ENCODE peak calls at places on chromosomes 1 and 21, in six cellular contexts. B is IMR-90, Q is H9, V is neuronal stem cell, D is mesenchymal stem cell, F is trophoblast cell. O is an unnamed sample.

GRCh38 chr1:47830021-47830420 is 167.2 kb downstream of the TRABD2B start:
- DNase-seq in B (no peak), Q (no peak), F (no peak), D (no peak), V (no peak), O (no peak)

GRCh38 chr1:42206164-42206563 is 41.6 kb upstream of the GUCA2A start:
- DNase-seq in D (no peak), F (peak), V (no peak), B (no peak), Q (no peak), O (no peak)

GRCh38 chr1:161119379-161120061 is 1.6 kb downstream of the NIT1 start:
- DNase-seq in Q (peak), D (peak), V (no peak), F (peak), B (peak), O (no peak)

GRCh38 chr1:49435291-49435690 is 588.5 kb downstream of the AGBL4 start:
- DNase-seq in B (no peak), V (no peak), D (no peak), F (no peak), Q (no peak), O (no peak)

GRCh38 chr1:52593495-52593894 is 8.7 kb upstream of the GPX7 start:
- DNase-seq in F (no peak), V (no peak), Q (no peak), D (no peak), B (peak), O (no peak)

GRCh38 chr1:25758466-25759070 is 41.4 kb upstream of the SELENON start:
- DNase-seq in V (no peak), B (no peak), F (no peak), D (no peak), Q (no peak), O (no peak)

GRCh38 chr21:27189870-27190269 is 223.0 kb upstream of the ADAMTS5 start:
- DNase-seq in D (no peak), F (no peak), Q (no peak), V (no peak), B (no peak), O (no peak)

GRCh38 chr1:164256456-164256855 is 302.5 kb upstream of the PBX1 start:
- DNase-seq in B (no peak), F (no peak), Q (no peak), D (no peak), V (no peak), O (no peak)

GRCh38 chr1:61851849-61852692 is 109.8 kb downstream of the PATJ start:
- DNase-seq in V (peak), B (peak), Q (no peak), D (peak), F (peak), O (no peak)

GRCh38 chr1:227886993-227887696 is 60.6 kb downstream of the WNT9A start:
- DNase-seq in V (peak), D (peak), Q (peak), B (peak), F (no peak), O (peak)

GRCh38 chr1:79815115-79815514 is 808.6 kb upstream of the ADGRL4 start:
- DNase-seq in D (no peak), Q (no peak), B (no peak), V (no peak), F (no peak), O (no peak)

GRCh38 chr21:43759651-43760050 is 16.5 kb downstream of the CSTB start:
- DNase-seq in Q (no peak), F (no peak), D (no peak), B (no peak), V (no peak), O (no peak)

GRCh38 chr21:33255404-33255803 is 10.8 kb upstream of the IL10RB start:
- DNase-seq in F (no peak), B (no peak), V (no peak), Q (no peak), D (no peak), O (no peak)

GRCh38 chr1:159953866-159954515 is at the start of gene SLAMF9:
- DNase-seq in V (no peak), Q (peak), D (peak), F (no peak), B (peak), O (no peak)

GRCh38 chr1:201461193-201461657 is 7.8 kb downstream of the PHLDA3 start:
- DNase-seq in D (peak), V (no peak), F (peak), B (peak), Q (no peak), O (no peak)

GRCh38 chr1:204190212-204191211 is 5.8 kb downstream of the KISS1 start:
- DNase-seq in D (peak), B (peak), V (no peak), Q (peak), F (peak), O (peak)

GRCh38 chr1:203597386-203598040 is 29.1 kb upstream of the ATP2B4 start:
- DNase-seq in D (no peak), B (no peak), F (no peak), V (no peak), Q (no peak), O (no peak)

GRCh38 chr1:69766431-69766830 is 198.7 kb downstream of the LRRC7 start:
- DNase-seq in V (no peak), F (no peak), D (no peak), B (no peak), Q (no peak), O (no peak)

GRCh38 chr1:43878854-43879253 is 54.7 kb upstream of the ARTN start:
- DNase-seq in B (no peak), V (no peak), Q (no peak), D (no peak), F (no peak), O (no peak)

GRCh38 chr1:43286533-43286932 is 1.2 kb upstream of the C1orf210 start:
- DNase-seq in B (no peak), D (no peak), F (no peak), V (no peak), Q (no peak), O (no peak)

GRCh38 chr1:229379901-229380300 is 37.1 kb upstream of the CCSAP start:
- DNase-seq in V (no peak), B (no peak), D (no peak), Q (no peak), F (no peak), O (no peak)

GRCh38 chr1:8956461-8957349 is 11.0 kb downstream of the CA6 start:
- DNase-seq in V (no peak), F (no peak), D (no peak), B (no peak), Q (no peak), O (no peak)

GRCh38 chr1:35408925-35409324 is 140.4 kb downstream of the ZMYM4 start:
- DNase-seq in D (no peak), V (no peak), F (no peak), B (no peak), Q (no peak), O (no peak)

GRCh38 chr1:35406103-35406502 is 137.6 kb downstream of the ZMYM4 start:
- DNase-seq in D (no peak), F (no peak), V (no peak), Q (no peak), B (peak), O (no peak)

DNA sequence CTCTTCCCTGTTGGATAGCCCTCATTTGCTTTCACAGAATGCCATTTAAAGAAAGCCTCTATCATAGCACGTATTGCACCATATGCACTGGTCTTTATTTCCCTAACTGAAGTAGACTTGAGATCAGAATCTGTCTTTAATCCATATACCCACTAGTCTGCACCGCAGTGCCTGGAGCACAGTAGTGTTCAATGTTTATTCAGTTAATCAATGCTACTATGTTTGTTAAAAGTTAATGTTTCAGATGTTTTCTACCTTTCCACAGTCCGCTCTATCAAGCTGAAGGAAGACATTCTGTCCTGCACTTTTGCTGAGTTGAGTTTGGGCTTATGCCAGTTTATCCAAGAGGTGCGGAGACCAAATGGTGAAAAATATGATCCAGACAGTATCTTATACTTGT is 139.2 kb downstream of the ZMYM4 start:
- DNase-seq in Q (no peak), D (no peak), V (no peak), F (no peak), B (no peak), O (no peak)
- H3K14ac ChIP-seq in Q (no peak), D (no peak), V (no peak), F (no peak), B (no peak), O (no peak)

DNA sequence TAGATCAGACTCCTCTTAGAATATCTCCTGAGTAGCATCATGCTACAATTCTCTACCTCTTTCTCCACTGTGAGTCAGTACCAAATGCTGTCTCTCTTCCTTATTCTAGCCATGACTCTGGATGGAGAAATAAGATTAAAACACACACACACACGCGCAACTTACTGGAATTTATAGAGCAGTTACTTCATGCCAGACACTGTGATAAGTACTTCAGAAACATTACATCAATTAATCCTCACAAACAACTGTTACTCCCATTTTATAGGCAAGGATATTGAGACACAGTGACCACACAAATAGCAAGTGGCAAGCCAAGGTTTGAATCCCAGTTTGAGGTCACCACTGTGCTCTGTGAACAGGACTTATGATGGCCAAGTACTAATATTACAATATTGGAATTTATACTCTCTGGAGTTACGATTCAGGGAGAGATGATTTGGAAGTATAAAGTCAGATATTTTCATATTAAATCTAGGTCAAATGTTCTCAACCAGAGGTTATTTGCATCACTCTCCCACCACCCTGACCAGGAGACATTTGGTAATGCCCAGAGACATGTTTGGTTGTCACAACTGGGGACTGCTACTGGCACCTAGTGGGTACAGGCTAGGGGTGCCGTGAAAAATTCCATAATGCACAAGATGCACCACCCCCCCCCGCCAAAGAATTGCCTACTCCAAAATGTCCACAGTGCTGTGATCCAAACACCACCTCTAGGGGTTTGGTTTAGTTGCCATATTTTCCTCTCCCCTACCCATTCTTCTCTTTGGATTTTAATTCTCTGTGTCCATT is 221.6 kb downstream of the LTN1 start:
- DNase-seq in F (no peak), B (peak), V (no peak), Q (no peak), D (peak), O (no peak)
- H3K14ac ChIP-seq in F (no peak), B (peak), V (no peak), Q (no peak), D (no peak), O (no peak)

DNA sequence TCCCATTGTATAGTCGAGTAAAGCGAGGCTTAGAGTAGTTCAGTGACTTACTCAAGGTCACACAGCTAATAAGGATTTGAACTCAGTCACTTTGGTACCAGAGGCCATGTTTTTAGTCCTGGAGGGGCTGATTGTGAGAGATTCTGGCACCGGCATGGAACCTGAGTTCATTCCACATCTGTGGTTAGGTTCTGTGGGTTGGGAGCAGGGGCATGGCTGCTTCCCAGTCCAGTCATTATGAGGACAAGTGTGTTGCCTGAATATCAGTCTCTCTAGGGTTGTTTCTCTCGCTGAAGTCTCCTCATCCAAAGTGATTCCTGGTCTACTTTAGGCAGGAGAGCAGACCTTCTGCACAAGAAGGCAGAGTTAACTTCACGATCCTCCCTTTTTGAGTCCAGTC is 90.6 kb downstream of the C1orf94 start:
- DNase-seq in F (no peak), D (no peak), Q (no peak), B (no peak), V (no peak), O (no peak)
- H3K14ac ChIP-seq in F (no peak), D (no peak), Q (no peak), B (no peak), V (no peak), O (no peak)

GRCh38 chr1:7225711-7226505 is 440.7 kb downstream of the CAMTA1 start:
- DNase-seq in B (no peak), Q (no peak), V (no peak), D (no peak), F (no peak), O (no peak)

GRCh38 chr1:7222616-7223015 is 437.4 kb downstream of the CAMTA1 start:
- DNase-seq in F (no peak), D (no peak), B (no peak), Q (no peak), V (no peak), O (no peak)

GRCh38 chr1:7223334-7224080 is 438.3 kb downstream of the CAMTA1 start:
- DNase-seq in F (no peak), Q (no peak), D (peak), B (peak), V (no peak), O (no peak)

GRCh38 chr1:7224644-7225043 is 439.4 kb downstream of the CAMTA1 start:
- DNase-seq in Q (peak), V (no peak), B (no peak), F (no peak), D (peak), O (no peak)

GRCh38 chr1:7224081-7224534 is 438.9 kb downstream of the CAMTA1 start:
- DNase-seq in B (no peak), F (no peak), V (no peak), D (no peak), Q (no peak), O (no peak)
- H3K14ac ChIP-seq in B (peak), F (no peak), V (no peak), D (no peak), Q (no peak), O (no peak)

GRCh38 chr21:7916329-7917303 is 2604.8 kb upstream of the TPTE start:
- DNase-seq in Q (no peak), V (no peak), F (no peak), D (no peak), B (no peak), O (no peak)
- H3K14ac ChIP-seq in Q (no peak), V (no peak), F (no peak), D (no peak), B (no peak), O (no peak)

DNA sequence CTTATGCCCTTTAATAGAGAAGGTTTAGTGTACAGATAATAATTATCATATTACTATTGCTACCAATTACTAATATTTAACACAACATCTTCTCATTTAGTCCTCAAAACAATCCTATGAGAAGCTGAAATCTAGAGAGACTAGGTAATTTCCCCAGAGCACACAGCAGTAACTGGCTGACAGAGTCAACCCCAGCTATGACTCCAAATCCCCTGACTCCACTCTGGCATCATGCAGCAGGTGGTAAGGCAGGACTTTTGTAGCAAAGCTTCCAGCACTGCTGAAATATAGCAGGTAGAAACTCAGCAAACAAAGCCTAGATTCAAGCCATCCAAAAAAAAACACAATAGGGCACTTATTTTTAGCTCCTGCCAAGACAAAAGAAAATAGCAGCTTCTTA is 79.3 kb upstream of the RGS2 start:
- DNase-seq in V (no peak), F (no peak), D (no peak), Q (no peak), B (no peak), O (no peak)
- H3K14ac ChIP-seq in V (no peak), F (no peak), D (no peak), Q (no peak), B (no peak), O (no peak)

DNA sequence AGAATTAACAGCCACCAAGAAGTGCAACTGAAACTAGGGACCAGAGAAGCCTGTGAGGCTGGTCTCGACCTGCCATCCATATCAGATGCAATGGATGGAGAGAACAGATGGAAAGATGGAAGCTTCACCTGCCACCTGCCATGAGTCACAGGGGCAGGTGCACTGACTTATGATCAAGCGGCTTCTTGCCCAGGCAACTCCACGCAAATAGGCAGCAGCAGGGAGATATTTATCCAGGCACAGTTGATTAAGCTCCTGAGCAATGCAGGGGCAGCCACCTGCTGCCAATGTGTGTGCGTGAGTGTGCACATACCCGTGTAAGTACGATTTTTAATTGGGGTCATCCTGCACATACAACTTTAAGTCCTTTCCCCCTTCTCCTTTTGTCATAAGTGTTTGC is 174.2 kb downstream of the PTPRU start:
- DNase-seq in Q (no peak), V (no peak), F (no peak), D (no peak), B (no peak), O (peak)
- H3K14ac ChIP-seq in Q (no peak), V (no peak), F (no peak), D (no peak), B (no peak), O (no peak)

DNA sequence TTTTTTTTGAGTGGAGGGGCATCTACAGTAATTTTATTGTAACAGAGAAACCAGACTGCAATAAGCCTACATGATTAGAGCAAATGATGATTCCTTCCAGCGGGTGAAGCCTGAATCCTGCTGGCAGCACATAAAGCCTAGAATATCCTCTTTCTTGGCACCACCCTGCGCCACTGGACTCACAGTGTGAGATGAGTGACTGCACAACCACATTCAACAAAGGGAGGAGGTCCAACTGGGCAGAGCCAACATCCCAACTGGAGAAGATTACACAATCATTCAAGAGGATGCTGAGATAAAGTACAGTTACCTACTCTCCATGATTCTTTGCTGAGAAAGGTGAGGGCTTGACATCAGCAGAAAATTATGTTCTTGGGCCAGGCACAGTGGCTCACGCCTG is 67.4 kb downstream of the TNFSF4 start:
- DNase-seq in Q (no peak), F (no peak), D (no peak), V (no peak), B (no peak), O (no peak)
- H3K14ac ChIP-seq in Q (no peak), F (no peak), D (no peak), V (no peak), B (no peak), O (no peak)

GRCh38 chr1:17434016-17434415 is 5.5 kb downstream of the RCC2 start:
- DNase-seq in V (no peak), Q (peak), F (no peak), B (no peak), D (no peak), O (no peak)
- H3K14ac ChIP-seq in V (no peak), Q (no peak), F (no peak), B (no peak), D (no peak), O (no peak)